ENCODE peak calls at places on chromosomes 4 and X, in four cellular contexts. One of them, this sample, is unnamed.

GRCh38 chr4:40608628-40609027 is 21.0 kb downstream of the RBM47 start:
- DNase-seq in ELR: no peak
- DNase-seq in left colon: no peak
- DNase-seq in activated CD4-positive, CD25-positive, alpha-beta regulatory T cell treated with anti-CD3 and anti-CD28 coated beads, Interleukin-2, amount 50 U/mL, for 72 hours: no peak
- DNase-seq in this sample: no peak

GRCh38 chr4:6746721-6747689 is 31.0 kb downstream of the BLOC1S4 start:
- DNase-seq in ELR: no peak
- DNase-seq in left colon: peak; percentile 84
- DNase-seq in activated CD4-positive, CD25-positive, alpha-beta regulatory T cell treated with anti-CD3 and anti-CD28 coated beads, Interleukin-2, amount 50 U/mL, for 72 hours: no peak
- DNase-seq in this sample: no peak

GRCh38 chr4:36064147-36064546 is 180.2 kb downstream of the ARAP2 start:
- DNase-seq in ELR: no peak
- DNase-seq in left colon: peak; percentile 20
- DNase-seq in activated CD4-positive, CD25-positive, alpha-beta regulatory T cell treated with anti-CD3 and anti-CD28 coated beads, Interleukin-2, amount 50 U/mL, for 72 hours: no peak
- DNase-seq in this sample: peak; percentile 6

GRCh38 chr4:7187691-7188090 is 4.6 kb upstream of the SORCS2 start:
- DNase-seq in ELR: no peak
- DNase-seq in left colon: no peak
- DNase-seq in activated CD4-positive, CD25-positive, alpha-beta regulatory T cell treated with anti-CD3 and anti-CD28 coated beads, Interleukin-2, amount 50 U/mL, for 72 hours: peak; percentile 4
- DNase-seq in this sample: no peak

GRCh38 chrX:129427267-129427666 is 96.0 kb downstream of the SMARCA1 start:
- DNase-seq in ELR: no peak
- DNase-seq in left colon: no peak
- DNase-seq in activated CD4-positive, CD25-positive, alpha-beta regulatory T cell treated with anti-CD3 and anti-CD28 coated beads, Interleukin-2, amount 50 U/mL, for 72 hours: no peak
- DNase-seq in this sample: no peak

GRCh38 chr4:60865238-60865637 is 334.9 kb upstream of the ADGRL3 start:
- DNase-seq in ELR: peak; percentile 15
- DNase-seq in left colon: no peak
- DNase-seq in activated CD4-positive, CD25-positive, alpha-beta regulatory T cell treated with anti-CD3 and anti-CD28 coated beads, Interleukin-2, amount 50 U/mL, for 72 hours: no peak
- DNase-seq in this sample: no peak

GRCh38 chr4:24794916-24795665 is at the start of gene SOD3:
- DNase-seq in ELR: peak; percentile 81
- DNase-seq in left colon: peak; percentile 75
- DNase-seq in activated CD4-positive, CD25-positive, alpha-beta regulatory T cell treated with anti-CD3 and anti-CD28 coated beads, Interleukin-2, amount 50 U/mL, for 72 hours: no peak
- DNase-seq in this sample: peak; percentile 25

GRCh38 chr4:10093801-10094552 is 22.6 kb downstream of the WDR1 start:
- DNase-seq in ELR: peak; percentile 55
- DNase-seq in left colon: no peak
- DNase-seq in activated CD4-positive, CD25-positive, alpha-beta regulatory T cell treated with anti-CD3 and anti-CD28 coated beads, Interleukin-2, amount 50 U/mL, for 72 hours: no peak
- DNase-seq in this sample: no peak

GRCh38 chr4:82043809-82044137 is 330.0 kb downstream of the HNRNPD start:
- DNase-seq in ELR: no peak
- DNase-seq in left colon: no peak
- DNase-seq in activated CD4-positive, CD25-positive, alpha-beta regulatory T cell treated with anti-CD3 and anti-CD28 coated beads, Interleukin-2, amount 50 U/mL, for 72 hours: no peak
- DNase-seq in this sample: no peak

GRCh38 chrX:1086444-1087409 is 125.7 kb downstream of the CRLF2 start:
- DNase-seq in ELR: peak; percentile 23
- DNase-seq in left colon: no peak
- DNase-seq in activated CD4-positive, CD25-positive, alpha-beta regulatory T cell treated with anti-CD3 and anti-CD28 coated beads, Interleukin-2, amount 50 U/mL, for 72 hours: no peak
- DNase-seq in this sample: peak; percentile 44

GRCh38 chrX:131747173-131747572 is 203.3 kb downstream of the OR13H1 start:
- DNase-seq in ELR: peak; percentile 22
- DNase-seq in left colon: peak; percentile 77
- DNase-seq in activated CD4-positive, CD25-positive, alpha-beta regulatory T cell treated with anti-CD3 and anti-CD28 coated beads, Interleukin-2, amount 50 U/mL, for 72 hours: peak; percentile 42
- DNase-seq in this sample: no peak

GRCh38 chrX:95505721-95506120 is 1178.9 kb upstream of the DIAPH2 start:
- DNase-seq in ELR: no peak
- DNase-seq in left colon: no peak
- DNase-seq in activated CD4-positive, CD25-positive, alpha-beta regulatory T cell treated with anti-CD3 and anti-CD28 coated beads, Interleukin-2, amount 50 U/mL, for 72 hours: no peak
- DNase-seq in this sample: peak; percentile 0

GRCh38 chr4:145808021-145808650 is 128.2 kb downstream of the C4orf51 start:
- DNase-seq in ELR: peak; percentile 99
- DNase-seq in left colon: no peak
- DNase-seq in activated CD4-positive, CD25-positive, alpha-beta regulatory T cell treated with anti-CD3 and anti-CD28 coated beads, Interleukin-2, amount 50 U/mL, for 72 hours: no peak
- DNase-seq in this sample: peak; percentile 96

GRCh38 chr4:55079451-55080173 is 45.8 kb downstream of the KDR start:
- DNase-seq in ELR: no peak
- DNase-seq in left colon: no peak
- DNase-seq in activated CD4-positive, CD25-positive, alpha-beta regulatory T cell treated with anti-CD3 and anti-CD28 coated beads, Interleukin-2, amount 50 U/mL, for 72 hours: no peak
- DNase-seq in this sample: no peak

GRCh38 chr4:52266537-52267137 is 215.5 kb downstream of the SPATA18 start:
- DNase-seq in ELR: no peak
- DNase-seq in left colon: no peak
- DNase-seq in activated CD4-positive, CD25-positive, alpha-beta regulatory T cell treated with anti-CD3 and anti-CD28 coated beads, Interleukin-2, amount 50 U/mL, for 72 hours: no peak
- DNase-seq in this sample: no peak

GRCh38 chr4:77599378-77599777 is 6.2 kb upstream of the CXCL13 start:
- DNase-seq in ELR: peak; percentile 59
- DNase-seq in left colon: peak; percentile 13
- DNase-seq in activated CD4-positive, CD25-positive, alpha-beta regulatory T cell treated with anti-CD3 and anti-CD28 coated beads, Interleukin-2, amount 50 U/mL, for 72 hours: no peak
- DNase-seq in this sample: peak; percentile 53

GRCh38 chr4:83535945-83536648 is at the start of gene GPAT3:
- DNase-seq in ELR: peak; percentile 80
- DNase-seq in left colon: peak; percentile 89
- DNase-seq in activated CD4-positive, CD25-positive, alpha-beta regulatory T cell treated with anti-CD3 and anti-CD28 coated beads, Interleukin-2, amount 50 U/mL, for 72 hours: peak; percentile 69
- DNase-seq in this sample: peak; percentile 89

GRCh38 chr4:159010563-159011260 is 92.2 kb upstream of the RAPGEF2 start:
- DNase-seq in ELR: no peak
- DNase-seq in left colon: peak; percentile 31
- DNase-seq in activated CD4-positive, CD25-positive, alpha-beta regulatory T cell treated with anti-CD3 and anti-CD28 coated beads, Interleukin-2, amount 50 U/mL, for 72 hours: no peak
- DNase-seq in this sample: no peak

GRCh38 chr4:106898621-106899230 is 137.4 kb downstream of the DKK2 start:
- DNase-seq in ELR: peak; percentile 71
- DNase-seq in left colon: peak; percentile 26
- DNase-seq in activated CD4-positive, CD25-positive, alpha-beta regulatory T cell treated with anti-CD3 and anti-CD28 coated beads, Interleukin-2, amount 50 U/mL, for 72 hours: no peak
- DNase-seq in this sample: peak; percentile 21

GRCh38 chr4:140103676-140104075 is 50.3 kb downstream of the MAML3 start:
- DNase-seq in ELR: peak; percentile 71
- DNase-seq in left colon: no peak
- DNase-seq in activated CD4-positive, CD25-positive, alpha-beta regulatory T cell treated with anti-CD3 and anti-CD28 coated beads, Interleukin-2, amount 50 U/mL, for 72 hours: peak; percentile 44
- DNase-seq in this sample: peak; percentile 97

This sample was measured in HT1080.